ENCODE peak calls at places on chromosomes 16 and 17, in eight cellular contexts. One of them, this sample, is unnamed.
A peak's percentile ranks its signal among the peaks of the same experiment; 100 is the strongest.

GRCh38 chr17:73423806-73424205 is 112.0 kb upstream of the CDC42EP4 start:
- DNase-seq in stimulated activated CD4-positive, alpha-beta T cell treated with anti-CD3 and anti-CD28 coated beads, Interleukin-2, amount 100 ng/mL, for 4 hours: no peak
- DNase-seq in H9: peak; percentile 28
- DNase-seq in M059J: no peak
- DNase-seq in GM04504: no peak
- DNase-seq in activated T-cell treated with anti-CD3 and anti-CD28 coated beads, Interleukin-2, amount 50 U/mL, for 24 hours: no peak
- DNase-seq in RWPE1: no peak
- DNase-seq in iris pigment epithelial cell: no peak
- DNase-seq in this sample: no peak

GRCh38 chr16:24670623-24671454 is 58.6 kb upstream of the TNRC6A start:
- DNase-seq in stimulated activated CD4-positive, alpha-beta T cell treated with anti-CD3 and anti-CD28 coated beads, Interleukin-2, amount 100 ng/mL, for 4 hours: no peak
- DNase-seq in H9: peak; percentile 62
- DNase-seq in M059J: peak; percentile 98
- DNase-seq in GM04504: peak; percentile 80
- DNase-seq in activated T-cell treated with anti-CD3 and anti-CD28 coated beads, Interleukin-2, amount 50 U/mL, for 24 hours: no peak
- DNase-seq in RWPE1: no peak
- DNase-seq in iris pigment epithelial cell: peak; percentile 92
- DNase-seq in this sample: no peak

GRCh38 chr16:29158031-29158430 is 173.2 kb downstream of the LAT start:
- DNase-seq in stimulated activated CD4-positive, alpha-beta T cell treated with anti-CD3 and anti-CD28 coated beads, Interleukin-2, amount 100 ng/mL, for 4 hours: no peak
- DNase-seq in H9: no peak
- DNase-seq in M059J: no peak
- DNase-seq in GM04504: no peak
- DNase-seq in activated T-cell treated with anti-CD3 and anti-CD28 coated beads, Interleukin-2, amount 50 U/mL, for 24 hours: no peak
- DNase-seq in RWPE1: no peak
- DNase-seq in iris pigment epithelial cell: no peak
- DNase-seq in this sample: no peak

GRCh38 chr17:7903154-7904103 is 12.7 kb downstream of the RNF227 start:
- DNase-seq in stimulated activated CD4-positive, alpha-beta T cell treated with anti-CD3 and anti-CD28 coated beads, Interleukin-2, amount 100 ng/mL, for 4 hours: no peak
- DNase-seq in H9: peak; percentile 62
- DNase-seq in M059J: no peak
- DNase-seq in GM04504: no peak
- DNase-seq in activated T-cell treated with anti-CD3 and anti-CD28 coated beads, Interleukin-2, amount 50 U/mL, for 24 hours: no peak
- DNase-seq in RWPE1: peak; percentile 26
- DNase-seq in iris pigment epithelial cell: no peak
- DNase-seq in this sample: no peak

GRCh38 chr17:75864448-75864871 is 9.3 kb upstream of the WBP2 start:
- DNase-seq in stimulated activated CD4-positive, alpha-beta T cell treated with anti-CD3 and anti-CD28 coated beads, Interleukin-2, amount 100 ng/mL, for 4 hours: no peak
- DNase-seq in H9: peak; percentile 70
- DNase-seq in M059J: peak; percentile 26
- DNase-seq in GM04504: peak; percentile 50
- DNase-seq in activated T-cell treated with anti-CD3 and anti-CD28 coated beads, Interleukin-2, amount 50 U/mL, for 24 hours: peak; percentile 54
- DNase-seq in RWPE1: no peak
- DNase-seq in iris pigment epithelial cell: peak; percentile 82
- DNase-seq in this sample: no peak

GRCh38 chr16:85778873-85779272 is 20.5 kb downstream of the EMC8 start:
- DNase-seq in stimulated activated CD4-positive, alpha-beta T cell treated with anti-CD3 and anti-CD28 coated beads, Interleukin-2, amount 100 ng/mL, for 4 hours: no peak
- DNase-seq in H9: no peak
- DNase-seq in M059J: no peak
- DNase-seq in GM04504: no peak
- DNase-seq in activated T-cell treated with anti-CD3 and anti-CD28 coated beads, Interleukin-2, amount 50 U/mL, for 24 hours: peak; percentile 47
- DNase-seq in RWPE1: no peak
- DNase-seq in iris pigment epithelial cell: no peak
- DNase-seq in this sample: no peak

GRCh38 chr17:59851431-59852375 is 41.0 kb downstream of the TUBD1 start:
- DNase-seq in stimulated activated CD4-positive, alpha-beta T cell treated with anti-CD3 and anti-CD28 coated beads, Interleukin-2, amount 100 ng/mL, for 4 hours: no peak
- DNase-seq in H9: no peak
- DNase-seq in M059J: peak; percentile 94
- DNase-seq in GM04504: peak; percentile 93
- DNase-seq in activated T-cell treated with anti-CD3 and anti-CD28 coated beads, Interleukin-2, amount 50 U/mL, for 24 hours: no peak
- DNase-seq in RWPE1: no peak
- DNase-seq in iris pigment epithelial cell: peak; percentile 97
- DNase-seq in this sample: no peak

GRCh38 chr17:59858167-59858790 is 34.5 kb downstream of the TUBD1 start:
- DNase-seq in stimulated activated CD4-positive, alpha-beta T cell treated with anti-CD3 and anti-CD28 coated beads, Interleukin-2, amount 100 ng/mL, for 4 hours: no peak
- DNase-seq in H9: no peak
- DNase-seq in M059J: no peak
- DNase-seq in GM04504: peak; percentile 26
- DNase-seq in activated T-cell treated with anti-CD3 and anti-CD28 coated beads, Interleukin-2, amount 50 U/mL, for 24 hours: no peak
- DNase-seq in RWPE1: no peak
- DNase-seq in iris pigment epithelial cell: no peak
- DNase-seq in this sample: no peak

GRCh38 chr17:48701864-48702532 is 20.3 kb downstream of the PRAC1 start:
- DNase-seq in stimulated activated CD4-positive, alpha-beta T cell treated with anti-CD3 and anti-CD28 coated beads, Interleukin-2, amount 100 ng/mL, for 4 hours: no peak
- DNase-seq in H9: no peak
- DNase-seq in M059J: no peak
- DNase-seq in GM04504: no peak
- DNase-seq in activated T-cell treated with anti-CD3 and anti-CD28 coated beads, Interleukin-2, amount 50 U/mL, for 24 hours: no peak
- DNase-seq in RWPE1: no peak
- DNase-seq in iris pigment epithelial cell: no peak
- DNase-seq in this sample: no peak

GRCh38 chr16:4944333-4945281 is 7.7 kb upstream of the PPL start:
- DNase-seq in stimulated activated CD4-positive, alpha-beta T cell treated with anti-CD3 and anti-CD28 coated beads, Interleukin-2, amount 100 ng/mL, for 4 hours: no peak
- DNase-seq in H9: peak; percentile 90
- DNase-seq in M059J: peak; percentile 99
- DNase-seq in GM04504: peak; percentile 89
- DNase-seq in activated T-cell treated with anti-CD3 and anti-CD28 coated beads, Interleukin-2, amount 50 U/mL, for 24 hours: no peak
- DNase-seq in RWPE1: peak; percentile 96
- DNase-seq in iris pigment epithelial cell: peak; percentile 94
- DNase-seq in this sample: no peak

GRCh38 chr17:38605852-38606645 is at the start of gene SRCIN1:
- DNase-seq in stimulated activated CD4-positive, alpha-beta T cell treated with anti-CD3 and anti-CD28 coated beads, Interleukin-2, amount 100 ng/mL, for 4 hours: peak; percentile 49
- DNase-seq in H9: peak; percentile 80
- DNase-seq in M059J: no peak
- DNase-seq in GM04504: no peak
- DNase-seq in activated T-cell treated with anti-CD3 and anti-CD28 coated beads, Interleukin-2, amount 50 U/mL, for 24 hours: peak; percentile 73
- DNase-seq in RWPE1: no peak
- DNase-seq in iris pigment epithelial cell: no peak
- DNase-seq in this sample: no peak

GRCh38 chr17:7854851-7855642 is at the start of gene TMEM88:
- DNase-seq in stimulated activated CD4-positive, alpha-beta T cell treated with anti-CD3 and anti-CD28 coated beads, Interleukin-2, amount 100 ng/mL, for 4 hours: peak; percentile 39
- DNase-seq in H9: peak; percentile 81
- DNase-seq in M059J: no peak
- DNase-seq in GM04504: no peak
- DNase-seq in activated T-cell treated with anti-CD3 and anti-CD28 coated beads, Interleukin-2, amount 50 U/mL, for 24 hours: no peak
- DNase-seq in RWPE1: no peak
- DNase-seq in iris pigment epithelial cell: no peak
- DNase-seq in this sample: no peak

GRCh38 chr16:58462089-58462488 is 37.9 kb upstream of the NDRG4 start:
- DNase-seq in stimulated activated CD4-positive, alpha-beta T cell treated with anti-CD3 and anti-CD28 coated beads, Interleukin-2, amount 100 ng/mL, for 4 hours: no peak
- DNase-seq in H9: no peak
- DNase-seq in M059J: no peak
- DNase-seq in GM04504: no peak
- DNase-seq in activated T-cell treated with anti-CD3 and anti-CD28 coated beads, Interleukin-2, amount 50 U/mL, for 24 hours: no peak
- DNase-seq in RWPE1: no peak
- DNase-seq in iris pigment epithelial cell: no peak
- DNase-seq in this sample: no peak

GRCh38 chr17:8382052-8382879 is 727 bp downstream of the RPL26 start:
- DNase-seq in stimulated activated CD4-positive, alpha-beta T cell treated with anti-CD3 and anti-CD28 coated beads, Interleukin-2, amount 100 ng/mL, for 4 hours: no peak
- DNase-seq in H9: no peak
- DNase-seq in M059J: peak; percentile 12
- DNase-seq in GM04504: no peak
- DNase-seq in activated T-cell treated with anti-CD3 and anti-CD28 coated beads, Interleukin-2, amount 50 U/mL, for 24 hours: no peak
- DNase-seq in RWPE1: no peak
- DNase-seq in iris pigment epithelial cell: peak; percentile 24
- DNase-seq in this sample: no peak

GRCh38 chr17:76735586-76736348 is 1.4 kb downstream of the SRSF2 start:
- DNase-seq in stimulated activated CD4-positive, alpha-beta T cell treated with anti-CD3 and anti-CD28 coated beads, Interleukin-2, amount 100 ng/mL, for 4 hours: no peak
- DNase-seq in H9: no peak
- DNase-seq in M059J: no peak
- DNase-seq in GM04504: no peak
- DNase-seq in activated T-cell treated with anti-CD3 and anti-CD28 coated beads, Interleukin-2, amount 50 U/mL, for 24 hours: no peak
- DNase-seq in RWPE1: no peak
- DNase-seq in iris pigment epithelial cell: no peak
- DNase-seq in this sample: no peak

GRCh38 chr17:1110844-1111598 is 68.8 kb downstream of the ABR start:
- DNase-seq in stimulated activated CD4-positive, alpha-beta T cell treated with anti-CD3 and anti-CD28 coated beads, Interleukin-2, amount 100 ng/mL, for 4 hours: no peak
- DNase-seq in H9: peak; percentile 71
- DNase-seq in M059J: peak; percentile 97
- DNase-seq in GM04504: peak; percentile 53
- DNase-seq in activated T-cell treated with anti-CD3 and anti-CD28 coated beads, Interleukin-2, amount 50 U/mL, for 24 hours: no peak
- DNase-seq in RWPE1: peak; percentile 71
- DNase-seq in iris pigment epithelial cell: peak; percentile 71
- DNase-seq in this sample: no peak

GRCh38 chr16:83878838-83879237 is 20.1 kb upstream of the MLYCD start:
- DNase-seq in stimulated activated CD4-positive, alpha-beta T cell treated with anti-CD3 and anti-CD28 coated beads, Interleukin-2, amount 100 ng/mL, for 4 hours: no peak
- DNase-seq in H9: no peak
- DNase-seq in M059J: peak; percentile 67
- DNase-seq in GM04504: no peak
- DNase-seq in activated T-cell treated with anti-CD3 and anti-CD28 coated beads, Interleukin-2, amount 50 U/mL, for 24 hours: no peak
- DNase-seq in RWPE1: peak; percentile 59
- DNase-seq in iris pigment epithelial cell: peak; percentile 53
- DNase-seq in this sample: no peak

GRCh38 chr17:6648181-6648580 is 3.2 kb downstream of the MED31 start:
- DNase-seq in stimulated activated CD4-positive, alpha-beta T cell treated with anti-CD3 and anti-CD28 coated beads, Interleukin-2, amount 100 ng/mL, for 4 hours: no peak
- DNase-seq in H9: no peak
- DNase-seq in M059J: peak; percentile 34
- DNase-seq in GM04504: no peak
- DNase-seq in activated T-cell treated with anti-CD3 and anti-CD28 coated beads, Interleukin-2, amount 50 U/mL, for 24 hours: no peak
- DNase-seq in RWPE1: no peak
- DNase-seq in iris pigment epithelial cell: peak; percentile 15
- DNase-seq in this sample: no peak

GRCh38 chr17:57257213-57257873 is 1.0 kb downstream of the MSI2 start:
- DNase-seq in stimulated activated CD4-positive, alpha-beta T cell treated with anti-CD3 and anti-CD28 coated beads, Interleukin-2, amount 100 ng/mL, for 4 hours: no peak
- DNase-seq in H9: no peak
- DNase-seq in M059J: no peak
- DNase-seq in GM04504: no peak
- DNase-seq in activated T-cell treated with anti-CD3 and anti-CD28 coated beads, Interleukin-2, amount 50 U/mL, for 24 hours: no peak
- DNase-seq in RWPE1: no peak
- DNase-seq in iris pigment epithelial cell: no peak
- DNase-seq in this sample: no peak

GRCh38 chr16:674968-675883 is at the start of gene RHBDL1:
- DNase-seq in stimulated activated CD4-positive, alpha-beta T cell treated with anti-CD3 and anti-CD28 coated beads, Interleukin-2, amount 100 ng/mL, for 4 hours: no peak
- DNase-seq in H9: peak; percentile 83
- DNase-seq in M059J: no peak
- DNase-seq in GM04504: no peak
- DNase-seq in activated T-cell treated with anti-CD3 and anti-CD28 coated beads, Interleukin-2, amount 50 U/mL, for 24 hours: no peak
- DNase-seq in RWPE1: no peak
- DNase-seq in iris pigment epithelial cell: peak; percentile 65
- DNase-seq in this sample: no peak

GRCh38 chr17:80023261-80024205 is 12.1 kb downstream of the TBC1D16 start:
- DNase-seq in stimulated activated CD4-positive, alpha-beta T cell treated with anti-CD3 and anti-CD28 coated beads, Interleukin-2, amount 100 ng/mL, for 4 hours: no peak
- DNase-seq in H9: peak; percentile 67
- DNase-seq in M059J: no peak
- DNase-seq in GM04504: no peak
- DNase-seq in activated T-cell treated with anti-CD3 and anti-CD28 coated beads, Interleukin-2, amount 50 U/mL, for 24 hours: no peak
- DNase-seq in RWPE1: no peak
- DNase-seq in iris pigment epithelial cell: no peak
- DNase-seq in this sample: no peak

GRCh38 chr17:82820278-82821251 is 19.3 kb downstream of the ZNF750 start:
- DNase-seq in stimulated activated CD4-positive, alpha-beta T cell treated with anti-CD3 and anti-CD28 coated beads, Interleukin-2, amount 100 ng/mL, for 4 hours: no peak
- DNase-seq in H9: peak; percentile 62
- DNase-seq in M059J: no peak
- DNase-seq in GM04504: no peak
- DNase-seq in activated T-cell treated with anti-CD3 and anti-CD28 coated beads, Interleukin-2, amount 50 U/mL, for 24 hours: no peak
- DNase-seq in RWPE1: no peak
- DNase-seq in iris pigment epithelial cell: no peak
- DNase-seq in this sample: no peak

GRCh38 chr16:78515421-78515820 is 416.0 kb downstream of the WWOX start:
- DNase-seq in stimulated activated CD4-positive, alpha-beta T cell treated with anti-CD3 and anti-CD28 coated beads, Interleukin-2, amount 100 ng/mL, for 4 hours: no peak
- DNase-seq in H9: no peak
- DNase-seq in M059J: no peak
- DNase-seq in GM04504: no peak
- DNase-seq in activated T-cell treated with anti-CD3 and anti-CD28 coated beads, Interleukin-2, amount 50 U/mL, for 24 hours: no peak
- DNase-seq in RWPE1: no peak
- DNase-seq in iris pigment epithelial cell: no peak
- DNase-seq in this sample: no peak

GRCh38 chr16:51763072-51763658 is 612.1 kb upstream of the SALL1 start:
- DNase-seq in stimulated activated CD4-positive, alpha-beta T cell treated with anti-CD3 and anti-CD28 coated beads, Interleukin-2, amount 100 ng/mL, for 4 hours: no peak
- DNase-seq in H9: peak; percentile 60
- DNase-seq in M059J: no peak
- DNase-seq in GM04504: no peak
- DNase-seq in activated T-cell treated with anti-CD3 and anti-CD28 coated beads, Interleukin-2, amount 50 U/mL, for 24 hours: no peak
- DNase-seq in RWPE1: no peak
- DNase-seq in iris pigment epithelial cell: no peak
- DNase-seq in this sample: no peak

GRCh38 chr16:2163211-2163881 is 7.8 kb downstream of the TRAF7 start:
- DNase-seq in stimulated activated CD4-positive, alpha-beta T cell treated with anti-CD3 and anti-CD28 coated beads, Interleukin-2, amount 100 ng/mL, for 4 hours: no peak
- DNase-seq in H9: no peak
- DNase-seq in M059J: no peak
- DNase-seq in GM04504: no peak
- DNase-seq in activated T-cell treated with anti-CD3 and anti-CD28 coated beads, Interleukin-2, amount 50 U/mL, for 24 hours: no peak
- DNase-seq in RWPE1: peak; percentile 86
- DNase-seq in iris pigment epithelial cell: no peak
- DNase-seq in this sample: no peak

GRCh38 chr16:71537643-71538042 is 11.4 kb downstream of the CHST4 start:
- DNase-seq in stimulated activated CD4-positive, alpha-beta T cell treated with anti-CD3 and anti-CD28 coated beads, Interleukin-2, amount 100 ng/mL, for 4 hours: no peak
- DNase-seq in H9: peak; percentile 62
- DNase-seq in M059J: peak; percentile 56
- DNase-seq in GM04504: peak; percentile 12
- DNase-seq in activated T-cell treated with anti-CD3 and anti-CD28 coated beads, Interleukin-2, amount 50 U/mL, for 24 hours: peak; percentile 44
- DNase-seq in RWPE1: peak; percentile 58
- DNase-seq in iris pigment epithelial cell: peak; percentile 58
- DNase-seq in this sample: no peak

GRCh38 chr17:57889892-57890856 is 40.3 kb upstream of the MRPS23 start:
- DNase-seq in stimulated activated CD4-positive, alpha-beta T cell treated with anti-CD3 and anti-CD28 coated beads, Interleukin-2, amount 100 ng/mL, for 4 hours: no peak
- DNase-seq in H9: no peak
- DNase-seq in M059J: peak; percentile 96
- DNase-seq in GM04504: peak; percentile 86
- DNase-seq in activated T-cell treated with anti-CD3 and anti-CD28 coated beads, Interleukin-2, amount 50 U/mL, for 24 hours: no peak
- DNase-seq in RWPE1: peak; percentile 87
- DNase-seq in iris pigment epithelial cell: peak; percentile 78
- DNase-seq in this sample: no peak

GRCh38 chr17:75738218-75738802 is 17.1 kb downstream of the ITGB4 start:
- DNase-seq in stimulated activated CD4-positive, alpha-beta T cell treated with anti-CD3 and anti-CD28 coated beads, Interleukin-2, amount 100 ng/mL, for 4 hours: no peak
- DNase-seq in H9: no peak
- DNase-seq in M059J: no peak
- DNase-seq in GM04504: peak; percentile 20
- DNase-seq in activated T-cell treated with anti-CD3 and anti-CD28 coated beads, Interleukin-2, amount 50 U/mL, for 24 hours: no peak
- DNase-seq in RWPE1: no peak
- DNase-seq in iris pigment epithelial cell: peak; percentile 20
- DNase-seq in this sample: no peak

GRCh38 chr17:55454906-55455474 is 33.4 kb upstream of the MMD start:
- DNase-seq in stimulated activated CD4-positive, alpha-beta T cell treated with anti-CD3 and anti-CD28 coated beads, Interleukin-2, amount 100 ng/mL, for 4 hours: no peak
- DNase-seq in H9: no peak
- DNase-seq in M059J: peak; percentile 83
- DNase-seq in GM04504: peak; percentile 77
- DNase-seq in activated T-cell treated with anti-CD3 and anti-CD28 coated beads, Interleukin-2, amount 50 U/mL, for 24 hours: no peak
- DNase-seq in RWPE1: peak; percentile 26
- DNase-seq in iris pigment epithelial cell: peak; percentile 93
- DNase-seq in this sample: no peak

GRCh38 chr17:50935201-50936124 is 69.3 kb upstream of the TOB1 start:
- DNase-seq in stimulated activated CD4-positive, alpha-beta T cell treated with anti-CD3 and anti-CD28 coated beads, Interleukin-2, amount 100 ng/mL, for 4 hours: no peak
- DNase-seq in H9: no peak
- DNase-seq in M059J: peak; percentile 97
- DNase-seq in GM04504: no peak
- DNase-seq in activated T-cell treated with anti-CD3 and anti-CD28 coated beads, Interleukin-2, amount 50 U/mL, for 24 hours: no peak
- DNase-seq in RWPE1: peak; percentile 67
- DNase-seq in iris pigment epithelial cell: no peak
- DNase-seq in this sample: no peak

GRCh38 chr16:84883301-84883700 is 63.5 kb downstream of the CRISPLD2 start:
- DNase-seq in stimulated activated CD4-positive, alpha-beta T cell treated with anti-CD3 and anti-CD28 coated beads, Interleukin-2, amount 100 ng/mL, for 4 hours: no peak
- DNase-seq in H9: peak; percentile 55
- DNase-seq in M059J: no peak
- DNase-seq in GM04504: peak; percentile 16
- DNase-seq in activated T-cell treated with anti-CD3 and anti-CD28 coated beads, Interleukin-2, amount 50 U/mL, for 24 hours: no peak
- DNase-seq in RWPE1: no peak
- DNase-seq in iris pigment epithelial cell: peak; percentile 12
- DNase-seq in this sample: no peak

GRCh38 chr16:84617068-84617630 is 729 bp downstream of the COTL1 start:
- DNase-seq in stimulated activated CD4-positive, alpha-beta T cell treated with anti-CD3 and anti-CD28 coated beads, Interleukin-2, amount 100 ng/mL, for 4 hours: no peak
- DNase-seq in H9: peak; percentile 50
- DNase-seq in M059J: peak; percentile 45
- DNase-seq in GM04504: no peak
- DNase-seq in activated T-cell treated with anti-CD3 and anti-CD28 coated beads, Interleukin-2, amount 50 U/mL, for 24 hours: peak; percentile 75
- DNase-seq in RWPE1: peak; percentile 45
- DNase-seq in iris pigment epithelial cell: no peak
- DNase-seq in this sample: no peak

GRCh38 chr16:1990336-1991134 is 765 bp downstream of the SYNGR3 start:
- DNase-seq in stimulated activated CD4-positive, alpha-beta T cell treated with anti-CD3 and anti-CD28 coated beads, Interleukin-2, amount 100 ng/mL, for 4 hours: no peak
- DNase-seq in H9: peak; percentile 86
- DNase-seq in M059J: no peak
- DNase-seq in GM04504: no peak
- DNase-seq in activated T-cell treated with anti-CD3 and anti-CD28 coated beads, Interleukin-2, amount 50 U/mL, for 24 hours: peak; percentile 57
- DNase-seq in RWPE1: no peak
- DNase-seq in iris pigment epithelial cell: no peak
- DNase-seq in this sample: no peak

GRCh38 chr17:82830249-82830661 is 9.6 kb downstream of the ZNF750 start:
- DNase-seq in stimulated activated CD4-positive, alpha-beta T cell treated with anti-CD3 and anti-CD28 coated beads, Interleukin-2, amount 100 ng/mL, for 4 hours: no peak
- DNase-seq in H9: no peak
- DNase-seq in M059J: no peak
- DNase-seq in GM04504: no peak
- DNase-seq in activated T-cell treated with anti-CD3 and anti-CD28 coated beads, Interleukin-2, amount 50 U/mL, for 24 hours: no peak
- DNase-seq in RWPE1: no peak
- DNase-seq in iris pigment epithelial cell: no peak
- DNase-seq in this sample: no peak

This sample was measured in esophagus squamous epithelium.